ENCODE peak calls at places on chromosomes 16 and 17, in five cellular contexts. W, C, V, R and Y are unnamed samples.

GRCh38 chr16:58475220-58475619 is 24.7 kb upstream of the NDRG4 start:
- DNase-seq in C (peak; percentile 25), W (no peak), R (no peak), V (no peak), Y (no peak)

GRCh38 chr17:50113624-50114320 is 16.2 kb downstream of the SAMD14 start:
- DNase-seq in R (peak; percentile 50), C (no peak), W (no peak), V (no peak), Y (no peak)

GRCh38 chr16:13291934-13292333 is 390.5 kb downstream of the SHISA9 start:
- DNase-seq in W (no peak), R (no peak), V (no peak), C (no peak), Y (no peak)

GRCh38 chr16:30354423-30355143 is 525 bp downstream of the CD2BP2 start:
- DNase-seq in W (peak; percentile 39), V (no peak), R (no peak), C (peak; percentile 36), Y (no peak)

GRCh38 chr17:61410555-61411089 is 11.0 kb downstream of the TBX2 start:
- DNase-seq in V (peak; percentile 87), C (peak; percentile 81), W (peak; percentile 88), R (peak; percentile 75), Y (no peak)

GRCh38 chr16:53498984-53499383 is 4.0 kb downstream of the AKTIP start:
- DNase-seq in W (no peak), C (no peak), V (no peak), R (no peak), Y (no peak)

GRCh38 chr17:62968445-62968923 is 2.4 kb downstream of the TANC2 start:
- DNase-seq in V (peak; percentile 90), R (peak; percentile 40), C (no peak), W (no peak), Y (peak; percentile 89)

GRCh38 chr17:47785538-47786123 is 36.0 kb downstream of the OSBPL7 start:
- DNase-seq in R (no peak), W (no peak), V (peak; percentile 55), C (no peak), Y (peak; percentile 80)

GRCh38 chr17:77441130-77441920 is 300.6 kb downstream of the SEC14L1 start:
- DNase-seq in V (peak; percentile 40), W (no peak), R (no peak), C (no peak), Y (peak; percentile 86)

GRCh38 chr17:64074704-64075484 is 54.5 kb upstream of the ICAM2 start:
- DNase-seq in C (no peak), R (no peak), V (peak; percentile 77), W (no peak), Y (no peak)

GRCh38 chr16:88784074-88784855 is 755 bp downstream of the PIEZO1 start:
- DNase-seq in C (peak; percentile 69), R (peak; percentile 85), W (peak; percentile 84), V (peak; percentile 88), Y (no peak)

GRCh38 chr16:87891763-87892162 is 22.5 kb upstream of the SLC7A5 start:
- DNase-seq in C (no peak), V (no peak), R (no peak), W (no peak), Y (no peak)

GRCh38 chr16:29962344-29962994 is 590 bp downstream of the TMEM219 start:
- DNase-seq in C (no peak), R (no peak), V (peak; percentile 66), W (no peak), Y (no peak)

GRCh38 chr17:58200024-58200633 is 7.6 kb downstream of the EPX start:
- DNase-seq in V (peak; percentile 60), C (peak; percentile 45), R (peak; percentile 28), W (no peak), Y (peak; percentile 68)

GRCh38 chr16:85592700-85593502 is 20.2 kb upstream of the GSE1 start:
- DNase-seq in C (no peak), R (no peak), V (no peak), W (no peak), Y (no peak)

GRCh38 chr17:59331929-59332889 is 754 bp downstream of the YPEL2 start:
- DNase-seq in W (peak; percentile 76), C (peak; percentile 78), V (peak; percentile 51), R (peak; percentile 40), Y (no peak)

GRCh38 chr17:74882517-74883240 is 9.9 kb upstream of the FDXR start:
- DNase-seq in V (no peak), W (no peak), R (no peak), C (no peak), Y (no peak)

GRCh38 chr17:38449364-38449763 is 21.1 kb downstream of the ARHGAP23 start:
- DNase-seq in R (no peak), C (no peak), W (no peak), V (no peak), Y (peak; percentile 54)

GRCh38 chr17:62995377-62995885 is 29.4 kb downstream of the TANC2 start:
- DNase-seq in W (no peak), C (no peak), R (no peak), V (peak; percentile 70), Y (peak; percentile 72)

GRCh38 chr17:8621585-8621984 is 8.9 kb downstream of the MYH10 start:
- DNase-seq in W (no peak), R (no peak), C (no peak), V (peak; percentile 73), Y (no peak)

GRCh38 chr17:46264456-46265198 is 30.3 kb upstream of the LRRC37A start:
- DNase-seq in R (no peak), C (no peak), V (peak; percentile 92), W (no peak), Y (peak; percentile 87)

GRCh38 chr17:76188213-76189060 is 47.4 kb upstream of the FOXJ1 start:
- DNase-seq in R (no peak), V (no peak), C (no peak), W (no peak), Y (no peak)

GRCh38 chr17:74797824-74798223 is 21.7 kb upstream of the NAT9 start:
- DNase-seq in C (no peak), V (no peak), W (no peak), R (no peak), Y (no peak)

GRCh38 chr17:50872710-50873424 is 6.7 kb upstream of the TOB1 start:
- DNase-seq in W (no peak), V (peak; percentile 71), R (no peak), C (no peak), Y (no peak)

GRCh38 chr16:21590791-21591190 is 8.6 kb upstream of the METTL9 start:
- DNase-seq in W (no peak), C (no peak), R (no peak), V (peak; percentile 29), Y (no peak)

GRCh38 chr17:77347544-77347943 is 206.8 kb downstream of the SEC14L1 start:
- DNase-seq in W (no peak), C (no peak), R (no peak), V (no peak), Y (no peak)

DNA sequence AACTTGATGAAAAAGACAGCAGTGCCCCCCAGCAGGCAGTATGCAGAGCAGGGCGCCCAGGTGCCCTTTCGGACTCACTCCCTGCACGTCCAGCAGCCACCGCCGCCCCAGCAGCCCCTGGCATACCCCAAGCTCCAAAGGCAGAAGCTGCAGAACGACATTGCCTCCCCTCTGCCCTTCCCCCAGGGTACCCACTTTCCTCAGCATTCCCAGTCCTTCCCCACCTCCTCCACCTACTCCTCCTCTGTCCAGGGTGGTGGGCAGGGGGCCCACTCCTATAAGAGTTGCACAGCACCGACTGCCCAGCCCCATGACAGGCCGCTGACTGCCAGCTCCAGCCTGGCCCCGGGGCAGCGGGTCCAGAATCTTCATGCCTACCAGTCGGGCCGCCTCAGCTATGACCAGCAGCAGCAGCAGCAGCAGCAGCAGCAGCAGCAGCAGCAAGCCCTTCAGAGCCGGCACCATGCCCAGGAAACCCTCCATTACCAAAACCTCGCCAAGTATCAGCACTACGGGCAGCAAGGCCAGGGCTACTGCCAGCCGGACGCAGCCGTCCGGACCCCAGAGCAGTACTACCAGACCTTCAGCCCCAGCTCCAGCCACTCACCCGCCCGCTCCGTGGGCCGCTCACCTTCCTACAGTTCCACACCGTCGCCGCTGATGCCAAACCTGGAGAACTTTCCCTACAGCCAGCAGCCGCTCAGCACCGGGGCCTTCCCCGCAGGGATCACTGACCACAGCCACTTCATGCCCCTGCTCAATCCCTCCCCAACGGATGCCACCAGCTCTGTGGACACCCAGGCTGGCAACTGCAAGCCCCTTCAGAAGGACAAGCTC is 43.2 kb downstream of the SREBF1 start:
- DNase-seq in W (no peak), C (no peak), V (no peak), R (no peak), Y (no peak)
- H3K36me3 ChIP-seq in W (no peaks in the 10 kb centered on the region), C (no peaks in the 10 kb centered on the region), V (peaks cover 14% of the 10 kb centered on the region), R (no peaks in the 10 kb centered on the region), Y (peaks cover 57% of the 10 kb centered on the region)

DNA sequence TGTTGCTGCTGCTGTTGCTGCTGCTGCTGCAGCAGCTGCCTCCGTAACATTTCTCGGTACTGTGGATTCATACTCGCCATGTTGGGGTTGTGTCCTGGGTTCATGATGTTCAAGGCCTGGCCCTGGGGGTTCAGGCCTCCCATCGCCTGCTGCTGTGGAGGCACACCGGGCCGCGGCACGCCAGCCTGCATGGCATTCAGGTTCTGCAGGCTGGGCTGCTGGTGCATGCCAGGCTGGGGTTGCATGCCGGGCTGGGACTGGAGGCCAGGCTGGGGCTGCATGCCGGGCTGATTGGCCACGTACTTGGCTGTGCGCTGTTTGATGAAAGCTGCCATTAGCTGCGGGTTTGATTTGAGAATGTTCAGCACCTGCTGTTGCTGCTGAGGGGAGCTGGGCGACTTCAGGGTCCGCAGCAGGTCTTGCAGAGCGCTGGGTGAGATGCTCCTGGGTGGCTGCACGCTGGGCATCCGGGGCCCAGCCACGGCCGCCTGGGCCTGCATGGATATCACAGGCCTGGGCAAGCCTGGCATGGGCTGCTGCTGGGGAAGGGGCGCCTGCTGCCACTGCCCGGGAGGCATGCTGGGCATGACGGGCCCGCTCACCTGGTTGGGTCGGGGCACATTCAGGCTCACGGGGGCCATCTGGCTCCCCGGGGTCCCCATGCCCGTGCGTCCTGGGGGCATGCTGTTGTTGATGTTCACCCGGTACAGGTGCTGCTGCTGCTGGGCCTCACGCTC is 11.3 kb upstream of the TRAP1 start:
- DNase-seq in R (no peak), C (no peak), W (no peak), V (no peak), Y (no peak)
- H3K36me3 ChIP-seq in R (no peaks in the 10 kb centered on the region), C (peaks cover 5% of the 10 kb centered on the region), W (no peaks in the 10 kb centered on the region), V (peaks cover 41% of the 10 kb centered on the region), Y (peaks cover 24% of the 10 kb centered on the region)

DNA sequence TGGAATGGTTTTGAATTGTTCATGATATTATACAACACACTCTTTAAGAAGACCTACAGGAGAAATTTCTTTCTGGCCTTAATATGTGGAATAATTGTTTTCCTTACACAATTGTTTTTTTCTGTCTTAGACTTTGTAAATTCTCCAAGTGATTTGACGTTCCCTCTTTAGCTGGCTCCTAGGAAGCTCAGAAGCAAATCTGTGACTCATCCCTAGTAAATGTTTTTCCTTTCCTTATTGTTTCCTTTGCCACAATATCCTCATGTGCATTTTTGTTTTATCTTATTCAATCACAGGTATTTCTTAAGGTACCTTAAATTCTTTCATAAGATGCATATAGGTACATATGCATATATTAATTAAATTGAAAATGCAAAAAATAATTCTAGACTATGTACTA is 13.5 kb downstream of the KIAA0753 start:
- DNase-seq in C (no peak), V (peak; percentile 26), W (no peak), R (no peak), Y (no peak)
- H3K36me3 ChIP-seq in C (peaks cover 4% of the 10 kb centered on the region), V (peaks cover 55% of the 10 kb centered on the region), W (no peaks in the 10 kb centered on the region), R (no peaks in the 10 kb centered on the region), Y (peaks cover 3% of the 10 kb centered on the region)

GRCh38 chr16:84582958-84583516 is 34.8 kb downstream of the COTL1 start:
- DNase-seq in R (no peak), V (peak; percentile 77), W (no peak), C (peak; percentile 21), Y (no peak)

GRCh38 chr16:84585886-84586285 is 32.0 kb downstream of the COTL1 start:
- DNase-seq in R (no peak), C (peak; percentile 23), V (no peak), W (no peak), Y (peak; percentile 77)

GRCh38 chr16:84584678-84585077 is 33.2 kb downstream of the COTL1 start:
- DNase-seq in W (no peak), C (no peak), R (no peak), V (no peak), Y (no peak)

GRCh38 chr16:84583995-84584394 is 33.9 kb downstream of the COTL1 start:
- DNase-seq in W (no peak), R (no peak), C (peak; percentile 4), V (no peak), Y (no peak)

GRCh38 chr16:84585472-84585871 is 32.4 kb downstream of the COTL1 start:
- DNase-seq in R (no peak), C (peak; percentile 9), V (no peak), W (no peak), Y (no peak)
- H3K36me3 ChIP-seq in R (no peaks in the 10 kb centered on the region), C (no peaks in the 10 kb centered on the region), V (no peaks in the 10 kb centered on the region), W (no peaks in the 10 kb centered on the region), Y (no peaks in the 10 kb centered on the region)